ENCODE peak calls at places on chromosomes 4 and X, in six cellular contexts. One of them, this sample, is unnamed. For H3K4me1, the result is how much of the 10 kb centered on the place peaks cover.

GRCh38 chr4:108370291-108370690 is 201.6 kb upstream of the LEF1 start:
- DNase-seq in iPS DF 6.9: no peak
- DNase-seq in left lung: no peak
- DNase-seq in fibroblast of lung: no peak
- DNase-seq in heart right ventricle: no peak
- DNase-seq in GM23248: no peak
- DNase-seq in this sample: no peak

GRCh38 chrX:105876658-105877057 is 54.3 kb downstream of the NRK start:
- DNase-seq in left lung: no peak
- DNase-seq in fibroblast of lung: no peak
- DNase-seq in iPS DF 6.9: peak
- DNase-seq in GM23248: no peak
- DNase-seq in heart right ventricle: no peak
- DNase-seq in this sample: no peak

GRCh38 chr4:88583643-88584470 is 8.4 kb upstream of the HERC3 start:
- DNase-seq in iPS DF 6.9: no peak
- DNase-seq in heart right ventricle: no peak
- DNase-seq in left lung: no peak
- DNase-seq in fibroblast of lung: no peak
- DNase-seq in GM23248: peak
- DNase-seq in this sample: no peak

GRCh38 chr4:122755675-122756074 is 23.2 kb downstream of the BBS12 start:
- DNase-seq in left lung: no peak
- DNase-seq in fibroblast of lung: no peak
- DNase-seq in iPS DF 6.9: no peak
- DNase-seq in GM23248: peak
- DNase-seq in heart right ventricle: no peak
- DNase-seq in this sample: no peak

GRCh38 chrX:27132851-27133250 is 330.3 kb downstream of the PPP4R3C start:
- DNase-seq in iPS DF 6.9: no peak
- DNase-seq in heart right ventricle: no peak
- DNase-seq in GM23248: no peak
- DNase-seq in left lung: no peak
- DNase-seq in fibroblast of lung: peak
- DNase-seq in this sample: no peak

GRCh38 chrX:15563056-15563455 is 37.7 kb downstream of the ACE2 start:
- DNase-seq in heart right ventricle: no peak
- DNase-seq in iPS DF 6.9: no peak
- DNase-seq in fibroblast of lung: no peak
- DNase-seq in left lung: no peak
- DNase-seq in GM23248: no peak
- DNase-seq in this sample: no peak

GRCh38 chr4:2796261-2797187 is 3.6 kb downstream of the SH3BP2 start:
- DNase-seq in GM23248: peak
- DNase-seq in fibroblast of lung: peak
- DNase-seq in heart right ventricle: no peak
- DNase-seq in iPS DF 6.9: no peak
- DNase-seq in left lung: peak
- DNase-seq in this sample: no peak

GRCh38 chrX:131987252-131987651 is 35.9 kb upstream of the STK26 start:
- DNase-seq in fibroblast of lung: no peak
- DNase-seq in GM23248: no peak
- DNase-seq in heart right ventricle: no peak
- DNase-seq in left lung: no peak
- DNase-seq in iPS DF 6.9: no peak
- DNase-seq in this sample: peak

GRCh38 chr4:128793859-128794667 is 15.4 kb upstream of the JADE1 start:
- DNase-seq in GM23248: no peak
- DNase-seq in iPS DF 6.9: no peak
- DNase-seq in left lung: no peak
- DNase-seq in heart right ventricle: no peak
- DNase-seq in fibroblast of lung: no peak
- DNase-seq in this sample: no peak

GRCh38 chrX:9311411-9312160 is 153.3 kb upstream of the TBL1X start:
- DNase-seq in heart right ventricle: no peak
- DNase-seq in iPS DF 6.9: no peak
- DNase-seq in left lung: no peak
- DNase-seq in GM23248: no peak
- DNase-seq in fibroblast of lung: peak
- DNase-seq in this sample: no peak

GRCh38 chr4:65538571-65538970 is 131.7 kb downstream of the EPHA5 start:
- DNase-seq in GM23248: peak
- DNase-seq in left lung: no peak
- DNase-seq in iPS DF 6.9: no peak
- DNase-seq in heart right ventricle: no peak
- DNase-seq in fibroblast of lung: peak
- DNase-seq in this sample: no peak

GRCh38 chrX:100673397-100673953 is 29.5 kb downstream of the SRPX2 start:
- DNase-seq in fibroblast of lung: peak
- DNase-seq in heart right ventricle: no peak
- DNase-seq in GM23248: peak
- DNase-seq in left lung: no peak
- DNase-seq in iPS DF 6.9: no peak
- DNase-seq in this sample: no peak

GRCh38 chrX:69361286-69361926 is 142.7 kb upstream of the NALF2 start:
- DNase-seq in left lung: no peak
- DNase-seq in heart right ventricle: peak
- DNase-seq in fibroblast of lung: peak
- DNase-seq in GM23248: peak
- DNase-seq in iPS DF 6.9: no peak
- DNase-seq in this sample: no peak

GRCh38 chr4:104815593-104816156 is 321.0 kb upstream of the CXXC4 start:
- DNase-seq in iPS DF 6.9: no peak
- DNase-seq in heart right ventricle: no peak
- DNase-seq in GM23248: no peak
- DNase-seq in left lung: no peak
- DNase-seq in fibroblast of lung: peak
- DNase-seq in this sample: no peak

GRCh38 chr4:128461300-128462103 is 173.9 kb upstream of the PGRMC2 start:
- DNase-seq in heart right ventricle: no peak
- DNase-seq in GM23248: peak
- DNase-seq in iPS DF 6.9: no peak
- DNase-seq in left lung: no peak
- DNase-seq in fibroblast of lung: peak
- DNase-seq in this sample: no peak

GRCh38 chr4:53545942-53546581 is 45.2 kb downstream of the LNX1 start:
- DNase-seq in fibroblast of lung: no peak
- DNase-seq in left lung: no peak
- DNase-seq in heart right ventricle: no peak
- DNase-seq in iPS DF 6.9: no peak
- DNase-seq in GM23248: peak
- DNase-seq in this sample: no peak

GRCh38 chrX:77622233-77622632 is 163.8 kb downstream of the ATRX start:
- DNase-seq in iPS DF 6.9: no peak
- DNase-seq in heart right ventricle: no peak
- DNase-seq in GM23248: no peak
- DNase-seq in left lung: no peak
- DNase-seq in fibroblast of lung: peak
- DNase-seq in this sample: no peak

GRCh38 chr4:76208005-76208765 is 5.4 kb downstream of the SCARB2 start:
- DNase-seq in GM23248: peak
- DNase-seq in fibroblast of lung: peak
- DNase-seq in left lung: peak
- DNase-seq in iPS DF 6.9: no peak
- DNase-seq in heart right ventricle: peak
- DNase-seq in this sample: no peak

GRCh38 chr4:78337216-78337615 is 214.4 kb upstream of the ANXA3 start:
- DNase-seq in left lung: no peak
- DNase-seq in fibroblast of lung: no peak
- DNase-seq in heart right ventricle: no peak
- DNase-seq in iPS DF 6.9: no peak
- DNase-seq in GM23248: peak
- DNase-seq in this sample: no peak

GRCh38 chr4:146299605-146300004 is 85.3 kb downstream of the REELD1 start:
- DNase-seq in heart right ventricle: no peak
- DNase-seq in iPS DF 6.9: no peak
- DNase-seq in left lung: no peak
- DNase-seq in GM23248: no peak
- DNase-seq in fibroblast of lung: no peak
- DNase-seq in this sample: no peak

GRCh38 chrX:9676738-9677097 is 88.9 kb downstream of the GPR143 start:
- DNase-seq in fibroblast of lung: no peak
- DNase-seq in GM23248: no peak
- DNase-seq in left lung: no peak
- DNase-seq in heart right ventricle: no peak
- DNase-seq in iPS DF 6.9: no peak
- DNase-seq in this sample: no peak

GRCh38 chrX:112820364-112821308 is 20.0 kb downstream of the AMOT start:
- DNase-seq in fibroblast of lung: peak
- DNase-seq in iPS DF 6.9: no peak
- DNase-seq in GM23248: peak
- DNase-seq in left lung: no peak
- DNase-seq in heart right ventricle: no peak
- DNase-seq in this sample: no peak

GRCh38 chrX:71910526-71911022 is at the start of gene NHSL2:
- DNase-seq in GM23248: peak
- DNase-seq in heart right ventricle: peak
- DNase-seq in left lung: no peak
- DNase-seq in iPS DF 6.9: no peak
- DNase-seq in fibroblast of lung: peak
- DNase-seq in this sample: no peak

GRCh38 chr4:4427478-4427870 is 40.6 kb downstream of the NSG1 start:
- DNase-seq in heart right ventricle: no peak
- DNase-seq in GM23248: no peak
- DNase-seq in fibroblast of lung: peak
- DNase-seq in iPS DF 6.9: no peak
- DNase-seq in left lung: no peak
- DNase-seq in this sample: no peak

GRCh38 chr4:80685219-80685618 is 345.3 kb upstream of the BMP3 start:
- DNase-seq in iPS DF 6.9: no peak
- DNase-seq in GM23248: no peak
- DNase-seq in left lung: no peak
- DNase-seq in fibroblast of lung: peak
- DNase-seq in heart right ventricle: no peak
- DNase-seq in this sample: no peak

GRCh38 chr4:2333916-2334644 is 72.2 kb upstream of the MXD4 start:
- DNase-seq in fibroblast of lung: no peak
- DNase-seq in GM23248: no peak
- DNase-seq in iPS DF 6.9: no peak
- DNase-seq in heart right ventricle: no peak
- DNase-seq in left lung: no peak
- DNase-seq in this sample: no peak

GRCh38 chr4:53688186-53688790 is 97.0 kb upstream of the LNX1 start:
- DNase-seq in GM23248: peak
- DNase-seq in left lung: peak
- DNase-seq in fibroblast of lung: peak
- DNase-seq in iPS DF 6.9: no peak
- DNase-seq in heart right ventricle: no peak
- DNase-seq in this sample: no peak

GRCh38 chrX:133376422-133376821 is 38.9 kb downstream of the GPC4 start:
- DNase-seq in GM23248: no peak
- DNase-seq in iPS DF 6.9: no peak
- DNase-seq in heart right ventricle: no peak
- DNase-seq in fibroblast of lung: no peak
- DNase-seq in left lung: no peak
- DNase-seq in this sample: no peak

GRCh38 chr4:77920371-77920770 is 57.7 kb downstream of the MRPL1 start:
- DNase-seq in heart right ventricle: no peak
- DNase-seq in fibroblast of lung: no peak
- DNase-seq in left lung: no peak
- DNase-seq in GM23248: no peak
- DNase-seq in iPS DF 6.9: no peak
- DNase-seq in this sample: no peak

DNA sequence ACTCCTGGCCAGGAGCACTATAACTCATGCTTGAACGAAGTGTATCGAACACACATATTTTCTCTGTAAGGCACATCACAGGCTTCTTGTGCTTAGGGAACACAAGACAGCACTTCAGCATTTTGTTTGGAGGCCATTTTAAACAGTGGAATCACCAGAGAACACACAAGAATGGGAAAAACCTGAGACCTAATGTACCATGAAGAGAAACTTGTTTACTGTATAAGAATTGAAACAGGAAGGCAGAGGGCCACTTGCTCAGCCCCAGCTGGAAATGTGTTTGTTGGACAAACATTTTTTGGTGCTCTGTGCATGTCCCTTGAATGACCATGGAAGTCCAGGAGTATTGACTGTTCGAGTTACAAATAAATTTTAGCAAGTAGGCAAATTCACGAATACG is 47.5 kb downstream of the RAPGEF2 start:
- DNase-seq in fibroblast of lung: no peak
- DNase-seq in heart right ventricle: no peak
- DNase-seq in GM23248: no peak
- DNase-seq in iPS DF 6.9: no peak
- DNase-seq in left lung: no peak
- DNase-seq in this sample: no peak
- H3K4me1 ChIP-seq in fibroblast of lung: under half
- H3K4me1 ChIP-seq in heart right ventricle: under half
- H3K4me1 ChIP-seq in GM23248: under half
- H3K4me1 ChIP-seq in iPS DF 6.9: under half
- H3K4me1 ChIP-seq in left lung: under half
- H3K4me1 ChIP-seq in this sample: under half

GRCh38 chr4:184734758-184735157 is 862 bp upstream of the CENPU start:
- DNase-seq in left lung: no peak
- DNase-seq in fibroblast of lung: no peak
- DNase-seq in heart right ventricle: no peak
- DNase-seq in iPS DF 6.9: no peak
- DNase-seq in GM23248: no peak
- DNase-seq in this sample: no peak
- H3K4me3 ChIP-seq in left lung: no peak
- H3K4me3 ChIP-seq in fibroblast of lung: peak
- H3K4me3 ChIP-seq in heart right ventricle: peak
- H3K4me3 ChIP-seq in iPS DF 6.9: no peak
- H3K4me3 ChIP-seq in GM23248: peak
- H3K4me3 ChIP-seq in this sample: peak

GRCh38 chr4:101346562-101347266 is 612 bp downstream of the PPP3CA start:
- DNase-seq in fibroblast of lung: peak
- DNase-seq in GM23248: peak
- DNase-seq in iPS DF 6.9: no peak
- DNase-seq in heart right ventricle: peak
- DNase-seq in left lung: peak
- DNase-seq in this sample: peak
- H3K4me1 ChIP-seq in fibroblast of lung: under half
- H3K4me1 ChIP-seq in GM23248: under half
- H3K4me1 ChIP-seq in iPS DF 6.9: under half
- H3K4me1 ChIP-seq in heart right ventricle: under half
- H3K4me1 ChIP-seq in left lung: under half
- H3K4me1 ChIP-seq in this sample: under half

GRCh38 chr4:113957961-113958360 is 21.5 kb downstream of the ARSJ start:
- DNase-seq in GM23248: no peak
- DNase-seq in left lung: no peak
- DNase-seq in fibroblast of lung: no peak
- DNase-seq in heart right ventricle: no peak
- DNase-seq in iPS DF 6.9: no peak
- DNase-seq in this sample: no peak

GRCh38 chr4:113962719-113963274 is 16.6 kb downstream of the ARSJ start:
- DNase-seq in left lung: no peak
- DNase-seq in GM23248: no peak
- DNase-seq in fibroblast of lung: no peak
- DNase-seq in iPS DF 6.9: no peak
- DNase-seq in heart right ventricle: no peak
- DNase-seq in this sample: no peak

GRCh38 chr4:113958766-113959540 is 20.5 kb downstream of the ARSJ start:
- DNase-seq in fibroblast of lung: peak
- DNase-seq in heart right ventricle: no peak
- DNase-seq in GM23248: peak
- DNase-seq in iPS DF 6.9: no peak
- DNase-seq in left lung: no peak
- DNase-seq in this sample: no peak

GRCh38 chr4:113961322-113961698 is 18.1 kb downstream of the ARSJ start:
- DNase-seq in left lung: no peak
- DNase-seq in GM23248: peak
- DNase-seq in iPS DF 6.9: no peak
- DNase-seq in heart right ventricle: no peak
- DNase-seq in fibroblast of lung: peak
- DNase-seq in this sample: no peak

GRCh38 chr4:113960684-113961321 is 18.6 kb downstream of the ARSJ start:
- DNase-seq in heart right ventricle: no peak
- DNase-seq in fibroblast of lung: no peak
- DNase-seq in left lung: no peak
- DNase-seq in GM23248: no peak
- DNase-seq in iPS DF 6.9: no peak
- DNase-seq in this sample: no peak
- H3K4me3 ChIP-seq in heart right ventricle: no peak
- H3K4me3 ChIP-seq in fibroblast of lung: no peak
- H3K4me3 ChIP-seq in left lung: no peak
- H3K4me3 ChIP-seq in GM23248: no peak
- H3K4me3 ChIP-seq in iPS DF 6.9: no peak
- H3K4me3 ChIP-seq in this sample: no peak